ENCODE peak calls at places on chromosome X, in ten cellular contexts. N is upper lobe of right lung; O is effector memory CD4-positive, alpha-beta T cell; Y is GM23248; I is heart left ventricle; B is right lobe of liver; R is fibroblast of lung; W is Karpas-422; X is A673; J is Panc1. Z is an unnamed sample.

GRCh38 chrX:82081027-82081426 is 879.1 kb downstream of the SH3BGRL start:
- DNase-seq in N (no peak), O (no peak), Y (no peak), I (no peak), B (no peak), R (no peak), W (no peak), X (no peak), J (no peak), Z (no peak)

GRCh38 chrX:20067709-20068315 is 48.9 kb downstream of the MAP7D2 start:
- DNase-seq in N (peak; percentile 76), O (no peak), Y (peak; percentile 90), I (peak; percentile 77), B (peak; percentile 35), R (peak; percentile 83), W (peak; percentile 80), X (peak; percentile 65), J (peak; percentile 18), Z (peak; percentile 71)

GRCh38 chrX:23334871-23335599 is 386 bp downstream of the PTCHD1 start:
- DNase-seq in N (no peak), O (no peak), Y (no peak), I (no peak), B (no peak), R (no peak), W (no peak), X (no peak), J (no peak), Z (no peak)

GRCh38 chrX:10656214-10656613 is 35.8 kb upstream of the MID1 start:
- DNase-seq in N (no peak), O (no peak), Y (no peak), I (no peak), B (no peak), R (no peak), W (no peak), X (no peak), J (no peak), Z (no peak)

GRCh38 chrX:23616361-23616760 is 50.9 kb upstream of the PRDX4 start:
- DNase-seq in N (no peak), O (no peak), Y (peak; percentile 38), I (no peak), B (no peak), R (peak; percentile 51), W (peak; percentile 71), X (peak; percentile 46), J (no peak), Z (no peak)

GRCh38 chrX:11138498-11139390 is 27.6 kb downstream of the HCCS start:
- DNase-seq in N (no peak), O (no peak), Y (no peak), I (no peak), B (peak; percentile 29), R (no peak), W (peak; percentile 32), X (no peak), J (no peak), Z (no peak)

GRCh38 chrX:119478504-119478903 is 10.3 kb downstream of the SLC25A5 start:
- DNase-seq in N (no peak), O (no peak), Y (no peak), I (no peak), B (no peak), R (no peak), W (no peak), X (no peak), J (no peak), Z (no peak)

GRCh38 chrX:9942086-9942485 is 25.1 kb upstream of the CLDN34 start:
- DNase-seq in N (no peak), O (peak; percentile 16), Y (no peak), I (no peak), B (no peak), R (no peak), W (no peak), X (no peak), J (no peak), Z (no peak)

GRCh38 chrX:48770296-48770695 is 8.7 kb downstream of the GLOD5 start:
- DNase-seq in N (no peak), O (no peak), Y (no peak), I (no peak), B (no peak), R (no peak), W (no peak), X (no peak), J (no peak), Z (no peak)

GRCh38 chrX:3699841-3700381 is 13.5 kb downstream of the PRKX start:
- DNase-seq in N (no peak), O (no peak), Y (peak; percentile 30), I (no peak), B (no peak), R (no peak), W (peak; percentile 44), X (no peak), J (no peak), Z (no peak)

GRCh38 chrX:77785400-77785745 is 643 bp downstream of the ATRX start:
- DNase-seq in N (no peak), O (no peak), Y (peak; percentile 45), I (no peak), B (no peak), R (peak; percentile 46), W (no peak), X (peak; percentile 24), J (no peak), Z (no peak)

GRCh38 chrX:103629295-103630170 is 758 bp downstream of the TCEAL1 start:
- DNase-seq in N (peak; percentile 81), O (no peak), Y (peak; percentile 73), I (peak; percentile 77), B (peak; percentile 60), R (peak; percentile 77), W (peak; percentile 55), X (peak; percentile 73), J (peak; percentile 58), Z (peak; percentile 66)

GRCh38 chrX:49183701-49184281 is 2.4 kb downstream of the PRICKLE3 start:
- DNase-seq in N (no peak), O (no peak), Y (no peak), I (no peak), B (no peak), R (no peak), W (no peak), X (no peak), J (no peak), Z (no peak)

GRCh38 chrX:135480076-135480475 is 40.4 kb upstream of the INTS6L start:
- DNase-seq in N (no peak), O (no peak), Y (no peak), I (no peak), B (no peak), R (no peak), W (no peak), X (peak; percentile 57), J (no peak), Z (no peak)

GRCh38 chrX:136778914-136779313 is 1.8 kb downstream of the ARHGEF6 start:
- DNase-seq in N (no peak), O (no peak), Y (no peak), I (no peak), B (no peak), R (no peak), W (no peak), X (no peak), J (no peak), Z (no peak)
- H3K4me1 ChIP-seq in N (no peaks in the 10 kb centered on the region), O (no peaks in the 10 kb centered on the region), Y (peaks cover 2% of the 10 kb centered on the region), I (peaks cover 15% of the 10 kb centered on the region), B (no peaks in the 10 kb centered on the region), R (no peaks in the 10 kb centered on the region), W (peaks cover 3% of the 10 kb centered on the region), X (no peaks in the 10 kb centered on the region), J (peaks cover 44% of the 10 kb centered on the region), Z (peaks cover 9% of the 10 kb centered on the region)

GRCh38 chrX:110089656-110090404 is 86.9 kb downstream of the TMEM164 start:
- DNase-seq in N (no peak), O (no peak), Y (no peak), I (no peak), B (no peak), R (no peak), W (peak; percentile 70), X (no peak), J (no peak), Z (no peak)

GRCh38 chrX:110086162-110086915 is 83.4 kb downstream of the TMEM164 start:
- DNase-seq in N (no peak), O (no peak), Y (peak; percentile 17), I (no peak), B (no peak), R (peak; percentile 41), W (no peak), X (no peak), J (no peak), Z (no peak)

GRCh38 chrX:110087485-110088356 is 84.8 kb downstream of the TMEM164 start:
- DNase-seq in N (no peak), O (no peak), Y (peak; percentile 90), I (no peak), B (no peak), R (peak; percentile 94), W (no peak), X (peak; percentile 4), J (peak; percentile 74), Z (no peak)

GRCh38 chrX:110082156-110082555 is 79.2 kb downstream of the TMEM164 start:
- DNase-seq in N (no peak), O (no peak), Y (peak; percentile 79), I (no peak), B (no peak), R (peak; percentile 91), W (no peak), X (no peak), J (no peak), Z (no peak)

GRCh38 chrX:110086916-110087484 is 84.1 kb downstream of the TMEM164 start:
- DNase-seq in N (no peak), O (no peak), Y (peak; percentile 90), I (no peak), B (no peak), R (peak; percentile 89), W (no peak), X (no peak), J (peak; percentile 70), Z (no peak)
- H3K4me3 ChIP-seq in N (no peak overlapping the region), O (no peak overlapping the region), Y (peak overlapping the region; percentile 59), I (no peak overlapping the region), B (no peak overlapping the region), R (no peak overlapping the region), W (no peak overlapping the region), X (no peak overlapping the region), J (no peak overlapping the region), Z (no peak overlapping the region)

GRCh38 chrX:41603591-41603990 is 85.2 kb upstream of the GPR34 start:
- DNase-seq in N (no peak), O (no peak), Y (no peak), I (no peak), B (no peak), R (no peak), W (no peak), X (no peak), J (no peak), Z (no peak)
- H3K27me3 ChIP-seq in N (no peaks in the 10 kb centered on the region), O (no peaks in the 10 kb centered on the region), Y (no peaks in the 10 kb centered on the region), I (no peaks in the 10 kb centered on the region), B (no peaks in the 10 kb centered on the region), R (no peaks in the 10 kb centered on the region), W (no peaks in the 10 kb centered on the region), X (no peaks in the 10 kb centered on the region), J (no peaks in the 10 kb centered on the region), Z (no peaks in the 10 kb centered on the region)

DNA sequence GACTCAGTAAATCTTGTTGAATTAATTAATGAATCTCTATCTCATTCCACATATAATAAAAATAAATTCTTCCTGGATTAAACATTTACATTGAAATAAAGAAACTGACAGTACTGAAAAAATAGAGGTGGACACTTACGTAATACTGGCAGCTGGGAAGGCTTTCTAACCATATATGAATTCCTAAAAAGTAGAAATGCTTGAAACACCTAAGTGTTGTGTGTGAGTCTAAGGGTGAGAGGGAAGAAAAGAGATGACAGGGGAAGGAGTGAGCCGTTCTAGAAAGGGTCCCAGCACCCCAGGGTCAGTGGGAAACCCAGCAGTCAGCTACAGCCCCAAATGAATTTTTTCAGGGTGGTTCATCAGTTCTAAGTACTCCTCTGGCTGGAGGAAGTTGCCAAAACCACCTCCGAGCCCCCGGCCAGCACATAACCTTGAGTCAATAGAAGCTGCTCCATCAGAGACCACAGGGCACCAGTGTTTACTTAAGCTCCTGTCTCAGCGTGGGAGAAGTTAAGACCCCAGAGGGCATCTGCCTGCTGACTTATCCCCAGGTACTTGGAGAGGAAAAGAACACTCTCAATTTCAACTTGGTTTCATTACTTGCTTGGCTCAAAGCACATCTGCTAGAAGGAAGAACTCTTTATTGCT is 18.3 kb downstream of the GAB3 start:
- DNase-seq in N (no peak), O (no peak), Y (peak; percentile 64), I (no peak), B (no peak), R (no peak), W (no peak), X (no peak), J (peak; percentile 85), Z (no peak)
- H3K4me1 ChIP-seq in N (peaks cover 91% of the 10 kb centered on the region), O (peaks cover 34% of the 10 kb centered on the region), Y (peaks cover 77% of the 10 kb centered on the region), I (peaks cover 100% of the 10 kb centered on the region), B (no peaks in the 10 kb centered on the region), R (peaks cover 32% of the 10 kb centered on the region), W (peaks cover 9% of the 10 kb centered on the region), X (no peaks in the 10 kb centered on the region), J (peaks cover 96% of the 10 kb centered on the region), Z (peaks cover 99% of the 10 kb centered on the region)